ENCODE peak calls at places on chromosomes 12 and 14, in seven cellular contexts. One of them, this sample, is unnamed.
A peak's percentile ranks its signal among the peaks of the same experiment; 100 is the strongest.

GRCh38 chr12:41485203-41485602 is 297.1 kb downstream of the PDZRN4 start:
- DNase-seq in osteoblast: no peak
- DNase-seq in body of pancreas: no peak
- DNase-seq in neural progenitor cell: no peak
- DNase-seq in esophagus muscularis mucosa: no peak
- DNase-seq in cardiac muscle cell: no peak
- DNase-seq in IMR-90: no peak
- DNase-seq in this sample: no peak

GRCh38 chr12:124506145-124506831 is 61.1 kb downstream of the NCOR2 start:
- DNase-seq in neural progenitor cell: peak; percentile 28
- DNase-seq in IMR-90: no peak
- DNase-seq in cardiac muscle cell: no peak
- DNase-seq in body of pancreas: peak; percentile 77
- DNase-seq in esophagus muscularis mucosa: no peak
- DNase-seq in osteoblast: no peak
- DNase-seq in this sample: no peak

GRCh38 chr14:43894534-43894933 is 612.5 kb downstream of the FSCB start:
- DNase-seq in body of pancreas: no peak
- DNase-seq in esophagus muscularis mucosa: no peak
- DNase-seq in osteoblast: no peak
- DNase-seq in cardiac muscle cell: peak; percentile 44
- DNase-seq in IMR-90: peak; percentile 0
- DNase-seq in neural progenitor cell: peak; percentile 71
- DNase-seq in this sample: no peak

GRCh38 chr14:23154876-23155587 is 28.4 kb downstream of the SLC7A8 start:
- DNase-seq in IMR-90: peak; percentile 89
- DNase-seq in neural progenitor cell: peak; percentile 64
- DNase-seq in osteoblast: peak; percentile 97
- DNase-seq in cardiac muscle cell: peak; percentile 59
- DNase-seq in esophagus muscularis mucosa: peak; percentile 95
- DNase-seq in body of pancreas: peak; percentile 90
- DNase-seq in this sample: peak; percentile 79

GRCh38 chr12:115972241-115972640 is 305.3 kb downstream of the MED13L start:
- DNase-seq in neural progenitor cell: peak; percentile 31
- DNase-seq in esophagus muscularis mucosa: no peak
- DNase-seq in body of pancreas: no peak
- DNase-seq in osteoblast: no peak
- DNase-seq in IMR-90: no peak
- DNase-seq in cardiac muscle cell: no peak
- DNase-seq in this sample: no peak

GRCh38 chr12:42590324-42590934 is 883 bp upstream of the PRICKLE1 start:
- DNase-seq in esophagus muscularis mucosa: peak; percentile 92
- DNase-seq in IMR-90: no peak
- DNase-seq in neural progenitor cell: peak; percentile 39
- DNase-seq in body of pancreas: peak; percentile 32
- DNase-seq in cardiac muscle cell: peak; percentile 62
- DNase-seq in osteoblast: peak; percentile 73
- DNase-seq in this sample: peak; percentile 50

GRCh38 chr14:77791225-77791600 is 8.7 kb upstream of the ADCK1 start:
- DNase-seq in esophagus muscularis mucosa: no peak
- DNase-seq in osteoblast: peak; percentile 30
- DNase-seq in IMR-90: no peak
- DNase-seq in cardiac muscle cell: no peak
- DNase-seq in body of pancreas: no peak
- DNase-seq in neural progenitor cell: no peak
- DNase-seq in this sample: no peak

GRCh38 chr14:93207468-93208308 is 632 bp downstream of the UBR7 start:
- DNase-seq in esophagus muscularis mucosa: no peak
- DNase-seq in cardiac muscle cell: peak; percentile 69
- DNase-seq in IMR-90: peak; percentile 64
- DNase-seq in osteoblast: peak; percentile 86
- DNase-seq in body of pancreas: peak; percentile 44
- DNase-seq in neural progenitor cell: peak; percentile 79
- DNase-seq in this sample: peak; percentile 68

GRCh38 chr14:95444132-95445129 is 72.0 kb downstream of the SYNE3 start:
- DNase-seq in osteoblast: no peak
- DNase-seq in cardiac muscle cell: no peak
- DNase-seq in esophagus muscularis mucosa: no peak
- DNase-seq in IMR-90: no peak
- DNase-seq in body of pancreas: no peak
- DNase-seq in neural progenitor cell: no peak
- DNase-seq in this sample: no peak

GRCh38 chr12:69355363-69356035 is 4.0 kb upstream of the YEATS4 start:
- DNase-seq in osteoblast: no peak
- DNase-seq in cardiac muscle cell: no peak
- DNase-seq in esophagus muscularis mucosa: no peak
- DNase-seq in body of pancreas: no peak
- DNase-seq in IMR-90: no peak
- DNase-seq in neural progenitor cell: no peak
- DNase-seq in this sample: no peak

GRCh38 chr14:105356927-105357326 is 41.4 kb upstream of the TEX22 start:
- DNase-seq in IMR-90: no peak
- DNase-seq in neural progenitor cell: peak; percentile 41
- DNase-seq in osteoblast: no peak
- DNase-seq in cardiac muscle cell: no peak
- DNase-seq in esophagus muscularis mucosa: no peak
- DNase-seq in body of pancreas: no peak
- DNase-seq in this sample: no peak

GRCh38 chr12:67358686-67359374 is 89.7 kb downstream of the CAND1 start:
- DNase-seq in osteoblast: peak; percentile 48
- DNase-seq in neural progenitor cell: no peak
- DNase-seq in body of pancreas: no peak
- DNase-seq in IMR-90: peak; percentile 83
- DNase-seq in esophagus muscularis mucosa: no peak
- DNase-seq in cardiac muscle cell: no peak
- DNase-seq in this sample: no peak

GRCh38 chr12:28313631-28314030 is 123.4 kb downstream of the CCDC91 start:
- DNase-seq in cardiac muscle cell: no peak
- DNase-seq in esophagus muscularis mucosa: no peak
- DNase-seq in IMR-90: peak; percentile 43
- DNase-seq in neural progenitor cell: no peak
- DNase-seq in body of pancreas: no peak
- DNase-seq in osteoblast: peak; percentile 1
- DNase-seq in this sample: no peak

GRCh38 chr12:59999291-59999690 is 403.5 kb downstream of the SLC16A7 start:
- DNase-seq in neural progenitor cell: no peak
- DNase-seq in esophagus muscularis mucosa: no peak
- DNase-seq in IMR-90: no peak
- DNase-seq in body of pancreas: no peak
- DNase-seq in osteoblast: no peak
- DNase-seq in cardiac muscle cell: no peak
- DNase-seq in this sample: no peak

GRCh38 chr12:806116-806805 is 53.9 kb downstream of the WNK1 start:
- DNase-seq in IMR-90: peak; percentile 50
- DNase-seq in cardiac muscle cell: no peak
- DNase-seq in osteoblast: peak; percentile 80
- DNase-seq in neural progenitor cell: no peak
- DNase-seq in esophagus muscularis mucosa: no peak
- DNase-seq in body of pancreas: no peak
- DNase-seq in this sample: no peak

GRCh38 chr12:59375633-59376032 is 220.2 kb upstream of the SLC16A7 start:
- DNase-seq in body of pancreas: no peak
- DNase-seq in IMR-90: no peak
- DNase-seq in cardiac muscle cell: no peak
- DNase-seq in osteoblast: no peak
- DNase-seq in neural progenitor cell: no peak
- DNase-seq in esophagus muscularis mucosa: no peak
- DNase-seq in this sample: no peak

GRCh38 chr14:75519826-75520692 is 2.2 kb upstream of the BATF start:
- DNase-seq in osteoblast: peak; percentile 93
- DNase-seq in IMR-90: peak; percentile 65
- DNase-seq in neural progenitor cell: no peak
- DNase-seq in body of pancreas: no peak
- DNase-seq in cardiac muscle cell: no peak
- DNase-seq in esophagus muscularis mucosa: no peak
- DNase-seq in this sample: no peak

GRCh38 chr12:107484219-107484618 is 201.4 kb upstream of the PWP1 start:
- DNase-seq in neural progenitor cell: no peak
- DNase-seq in esophagus muscularis mucosa: no peak
- DNase-seq in body of pancreas: no peak
- DNase-seq in osteoblast: no peak
- DNase-seq in cardiac muscle cell: no peak
- DNase-seq in IMR-90: no peak
- DNase-seq in this sample: no peak

GRCh38 chr12:57227315-57228115 is 2.0 kb upstream of the SHMT2 start:
- DNase-seq in esophagus muscularis mucosa: no peak
- DNase-seq in osteoblast: no peak
- DNase-seq in neural progenitor cell: no peak
- DNase-seq in body of pancreas: no peak
- DNase-seq in IMR-90: peak; percentile 26
- DNase-seq in cardiac muscle cell: no peak
- DNase-seq in this sample: no peak
- H3K4me3 ChIP-seq in esophagus muscularis mucosa: no peak overlapping the region
- H3K4me3 ChIP-seq in osteoblast: peak overlapping the region; percentile 57
- H3K4me3 ChIP-seq in neural progenitor cell: peak overlapping the region; percentile 43
- H3K4me3 ChIP-seq in body of pancreas: no peak overlapping the region
- H3K4me3 ChIP-seq in IMR-90: no peak overlapping the region
- H3K4me3 ChIP-seq in cardiac muscle cell: peak overlapping the region; percentile 23
- H3K4me3 ChIP-seq in this sample: peak overlapping the region; percentile 55

GRCh38 chr14:66939409-66939808 is 249.8 kb upstream of the GARIN2 start:
- DNase-seq in esophagus muscularis mucosa: no peak
- DNase-seq in cardiac muscle cell: no peak
- DNase-seq in IMR-90: no peak
- DNase-seq in body of pancreas: no peak
- DNase-seq in osteoblast: no peak
- DNase-seq in neural progenitor cell: no peak
- DNase-seq in this sample: no peak

GRCh38 chr14:66944872-66945271 is 244.4 kb upstream of the GARIN2 start:
- DNase-seq in neural progenitor cell: peak; percentile 35
- DNase-seq in body of pancreas: no peak
- DNase-seq in cardiac muscle cell: peak; percentile 10
- DNase-seq in IMR-90: peak; percentile 41
- DNase-seq in esophagus muscularis mucosa: no peak
- DNase-seq in osteoblast: no peak
- DNase-seq in this sample: no peak
- H3K9me3 ChIP-seq in neural progenitor cell: peaks cover 16% of the 10 kb centered on the region
- H3K9me3 ChIP-seq in body of pancreas: no peaks in the 10 kb centered on the region
- H3K9me3 ChIP-seq in cardiac muscle cell: no peaks in the 10 kb centered on the region
- H3K9me3 ChIP-seq in IMR-90: peaks cover 11% of the 10 kb centered on the region
- H3K9me3 ChIP-seq in esophagus muscularis mucosa: peaks cover 64% of the 10 kb centered on the region
- H3K9me3 ChIP-seq in osteoblast: peaks cover 9% of the 10 kb centered on the region
- H3K9me3 ChIP-seq in this sample: peaks cover 7% of the 10 kb centered on the region

DNA sequence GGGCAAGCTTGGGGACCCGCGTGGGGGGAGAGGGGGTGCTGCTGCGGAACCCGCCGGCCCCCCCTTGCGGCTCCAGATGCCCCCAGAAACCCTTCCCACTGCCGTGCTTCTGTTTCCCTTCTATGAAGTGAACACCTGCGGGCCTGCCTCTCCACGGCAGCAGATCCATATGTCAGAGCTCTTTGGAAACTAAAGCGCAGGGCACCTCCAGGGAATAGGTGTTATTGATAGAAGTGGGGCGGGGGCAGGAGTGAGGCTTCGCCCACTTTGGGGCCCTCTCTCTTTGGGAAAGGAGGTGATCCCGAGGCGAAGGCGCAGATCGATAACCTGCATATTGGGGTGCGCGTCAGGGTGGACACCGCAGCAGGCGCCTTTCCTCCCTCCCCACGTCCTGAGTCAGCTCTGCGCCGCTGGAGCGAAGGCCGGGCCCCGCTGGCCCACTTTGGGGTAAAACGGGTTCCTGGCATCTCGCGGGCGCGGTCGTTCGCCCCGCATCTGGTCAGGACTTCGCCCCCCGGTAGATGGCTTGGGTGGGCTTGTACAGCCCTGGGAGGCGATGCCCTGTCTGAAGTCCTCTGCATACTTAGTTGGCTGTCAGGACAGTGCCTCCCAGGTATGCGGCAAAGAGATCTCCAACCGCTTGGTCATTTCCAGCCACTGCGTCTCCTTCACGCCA is 524 bp downstream of the KMT5A start:
- DNase-seq in cardiac muscle cell: peak; percentile 11
- DNase-seq in IMR-90: no peak
- DNase-seq in esophagus muscularis mucosa: no peak
- DNase-seq in osteoblast: peak; percentile 90
- DNase-seq in body of pancreas: no peak
- DNase-seq in neural progenitor cell: peak; percentile 52
- DNase-seq in this sample: no peak
- TF ChIP-seq CTCF in cardiac muscle cell: no peak
- TF ChIP-seq CTCF in IMR-90: no peak
- TF ChIP-seq CTCF in esophagus muscularis mucosa: no peak
- TF ChIP-seq CTCF in osteoblast: no peak
- TF ChIP-seq CTCF in body of pancreas: no peak
- TF ChIP-seq CTCF in neural progenitor cell: no peak
- TF ChIP-seq CTCF in this sample: no peak

GRCh38 chr14:100033347-100034052 is 31.7 kb upstream of the EVL start:
- DNase-seq in body of pancreas: no peak
- DNase-seq in neural progenitor cell: no peak
- DNase-seq in cardiac muscle cell: no peak
- DNase-seq in esophagus muscularis mucosa: no peak
- DNase-seq in IMR-90: no peak
- DNase-seq in osteoblast: no peak
- DNase-seq in this sample: no peak

GRCh38 chr14:100032749-100033148 is 32.5 kb upstream of the EVL start:
- DNase-seq in neural progenitor cell: no peak
- DNase-seq in IMR-90: no peak
- DNase-seq in osteoblast: no peak
- DNase-seq in esophagus muscularis mucosa: no peak
- DNase-seq in body of pancreas: no peak
- DNase-seq in cardiac muscle cell: no peak
- DNase-seq in this sample: no peak

GRCh38 chr14:100028990-100029677 is 36.1 kb upstream of the EVL start:
- DNase-seq in body of pancreas: no peak
- DNase-seq in cardiac muscle cell: no peak
- DNase-seq in IMR-90: peak; percentile 74
- DNase-seq in neural progenitor cell: no peak
- DNase-seq in esophagus muscularis mucosa: no peak
- DNase-seq in osteoblast: no peak
- DNase-seq in this sample: no peak

GRCh38 chr14:100030441-100031153 is 34.6 kb upstream of the EVL start:
- DNase-seq in IMR-90: peak; percentile 95
- DNase-seq in cardiac muscle cell: no peak
- DNase-seq in body of pancreas: no peak
- DNase-seq in esophagus muscularis mucosa: no peak
- DNase-seq in neural progenitor cell: no peak
- DNase-seq in osteoblast: peak; percentile 58
- DNase-seq in this sample: no peak

DNA sequence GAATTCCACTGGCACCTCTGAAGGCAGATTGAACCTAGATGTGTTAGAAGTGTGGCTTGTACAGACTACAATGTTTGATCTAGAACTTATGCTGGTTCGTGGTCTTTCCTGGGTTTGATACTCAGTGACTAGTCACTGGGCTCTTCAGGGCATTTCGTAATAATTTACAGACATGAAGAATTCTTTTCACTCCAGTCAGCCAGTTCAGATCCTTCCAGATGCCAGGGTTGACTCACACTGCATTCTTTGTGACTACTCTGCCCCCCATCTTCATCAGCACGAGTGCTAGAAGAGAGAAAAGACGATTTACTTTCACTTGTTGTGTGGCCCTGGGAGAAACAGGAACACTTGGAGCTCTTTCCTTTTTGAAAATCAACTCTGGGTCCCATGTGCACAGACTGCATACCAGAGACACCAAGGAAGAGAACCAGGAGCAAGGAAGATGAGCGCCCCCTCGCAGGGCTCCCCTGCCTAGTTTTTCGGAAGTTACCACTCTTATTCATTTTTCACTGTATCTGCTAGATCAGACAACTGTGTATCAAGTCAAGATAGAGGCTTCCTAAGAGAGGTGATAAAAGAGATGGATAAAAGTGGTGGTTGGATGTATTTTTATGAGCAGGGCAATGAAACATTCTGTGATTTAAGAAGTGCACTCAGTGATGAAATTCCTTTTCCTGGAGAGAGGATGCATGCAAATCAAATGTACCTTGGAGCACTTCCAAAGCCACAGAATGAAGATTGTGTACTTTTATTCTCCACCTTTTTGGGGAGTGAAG is 33.5 kb upstream of the EVL start:
- DNase-seq in IMR-90: peak; percentile 99
- DNase-seq in cardiac muscle cell: no peak
- DNase-seq in body of pancreas: peak; percentile 23
- DNase-seq in neural progenitor cell: no peak
- DNase-seq in osteoblast: peak; percentile 85
- DNase-seq in esophagus muscularis mucosa: no peak
- DNase-seq in this sample: no peak
- H3K4me3 ChIP-seq in IMR-90: peak overlapping the region; percentile 48
- H3K4me3 ChIP-seq in cardiac muscle cell: no peak overlapping the region
- H3K4me3 ChIP-seq in body of pancreas: no peak overlapping the region
- H3K4me3 ChIP-seq in neural progenitor cell: no peak overlapping the region
- H3K4me3 ChIP-seq in osteoblast: peak overlapping the region; percentile 75
- H3K4me3 ChIP-seq in esophagus muscularis mucosa: peak overlapping the region; percentile 21
- H3K4me3 ChIP-seq in this sample: no peak overlapping the region